ENCODE peak calls at places on chromosomes 16 and 17, in four cellular contexts. G is body of pancreas, V is upper lobe of right lung, Z is tibial nerve. M is an unnamed sample.

GRCh38 chr16:22684282-22685161 is 129.4 kb upstream of the HS3ST2 start:
- DNase-seq in Z (no peak), G (no peak), V (no peak), M (no peak)

GRCh38 chr17:72097144-72097543 is 23.7 kb upstream of the SOX9 start:
- DNase-seq in Z (no peak), V (no peak), G (no peak), M (no peak)

GRCh38 chr16:4677390-4677789 is 16.0 kb upstream of the NUDT16L1 start:
- DNase-seq in V (peak), Z (no peak), G (no peak), M (no peak)

GRCh38 chr16:49350265-49351103 is 23.1 kb upstream of the C16orf78 start:
- DNase-seq in V (peak), Z (peak), G (peak), M (peak)

GRCh38 chr16:28990375-28991040 is 5.7 kb downstream of the LAT start:
- DNase-seq in Z (no peak), G (no peak), V (no peak), M (no peak)

GRCh38 chr16:30372037-30372712 is 1.9 kb upstream of the TBC1D10B start:
- DNase-seq in G (no peak), Z (no peak), V (no peak), M (no peak)

GRCh38 chr17:1019451-1019850 is 22.5 kb downstream of the TIMM22 start:
- DNase-seq in V (no peak), Z (no peak), G (no peak), M (no peak)

GRCh38 chr16:53501216-53501859 is 1.7 kb downstream of the AKTIP start:
- DNase-seq in Z (no peak), G (no peak), V (no peak), M (no peak)

GRCh38 chr17:66920426-66920825 is 44.1 kb upstream of the CACNG4 start:
- DNase-seq in V (peak), G (no peak), Z (no peak), M (no peak)

GRCh38 chr16:23025692-23026305 is 123.5 kb downstream of the USP31 start:
- DNase-seq in G (no peak), Z (no peak), V (no peak), M (no peak)

GRCh38 chr16:88527186-88527936 is 42.8 kb upstream of the ZC3H18 start:
- DNase-seq in Z (peak), G (peak), V (peak), M (peak)

GRCh38 chr16:86946396-86946795 is 368.0 kb downstream of the FOXL1 start:
- DNase-seq in Z (no peak), V (peak), G (no peak), M (peak)

GRCh38 chr17:64747938-64748540 is 85.9 kb upstream of the SMURF2 start:
- DNase-seq in G (no peak), V (no peak), Z (no peak), M (no peak)

GRCh38 chr17:73420897-73421296 is 109.1 kb upstream of the CDC42EP4 start:
- DNase-seq in G (no peak), Z (no peak), V (no peak), M (no peak)

GRCh38 chr16:46918905-46919792 is 35.0 kb downstream of the GPT2 start:
- DNase-seq in Z (no peak), V (no peak), G (peak), M (no peak)

DNA sequence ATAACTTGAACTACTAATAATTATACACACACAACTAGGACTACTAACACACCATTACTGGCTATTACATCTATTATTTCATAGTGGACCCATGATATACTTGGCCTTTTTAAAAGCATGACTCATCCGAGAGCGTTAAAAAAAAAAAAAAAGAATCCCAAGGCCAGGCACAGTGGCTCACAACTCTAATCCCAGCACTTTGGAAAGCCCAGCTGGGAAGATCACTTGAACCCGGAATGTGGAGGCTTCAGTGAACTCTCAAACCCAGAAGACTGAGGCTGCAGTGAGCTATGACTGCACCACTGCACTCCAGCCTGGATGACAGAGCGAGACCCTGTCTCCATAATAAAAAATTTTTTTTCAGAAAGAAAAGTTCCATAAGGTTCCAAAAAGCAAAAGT is 3.1 kb downstream of the GLG1 start:
- DNase-seq in G (no peak), Z (no peak), V (no peak), M (no peak)
- H3K27ac ChIP-seq in G (no peak), Z (no peak), V (no peak), M (no peak)

GRCh38 chr16:19980866-19981265 is 92.8 kb downstream of the GPR139 start:
- DNase-seq in G (peak), V (no peak), Z (no peak), M (no peak)
- TF ChIP-seq CTCF in G (peak), V (peak), Z (no peak), M (no peak)

DNA sequence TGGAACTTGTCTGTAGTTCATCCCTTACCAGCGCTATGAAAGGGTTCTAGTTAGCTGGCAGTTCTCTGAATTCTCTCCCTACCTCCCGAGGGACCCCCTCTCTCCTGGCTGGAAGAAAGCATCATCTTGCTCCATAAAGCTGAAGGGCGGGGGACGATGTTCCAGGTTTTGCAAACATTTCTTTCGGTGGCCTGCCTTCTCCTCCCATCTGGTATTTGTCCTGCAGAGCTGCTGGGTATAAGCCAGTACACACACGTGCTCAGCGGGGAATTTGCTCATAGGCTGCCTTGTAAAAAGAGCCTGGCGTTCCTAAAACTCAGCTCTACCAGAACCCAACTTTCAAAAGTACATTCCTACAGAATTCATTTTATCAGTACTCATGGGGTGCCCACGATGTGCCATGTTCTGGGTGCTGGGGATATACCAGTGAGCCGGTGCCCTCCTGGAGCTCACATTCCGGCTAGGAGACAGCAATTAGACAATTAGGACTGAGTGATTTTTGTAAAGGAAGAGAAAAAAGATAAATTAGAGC is 616 bp upstream of the MRPL58 start:
- DNase-seq in V (no peak), Z (peak), G (peak), M (peak)
- H3K27ac ChIP-seq in V (peak), Z (peak), G (peak), M (peak)

GRCh38 chr16:3606441-3606840 is 5.0 kb downstream of the SLX4 start:
- DNase-seq in V (peak), G (no peak), Z (no peak), M (peak)
- TF ChIP-seq CTCF in V (no peak), G (no peak), Z (no peak), M (no peak)

DNA sequence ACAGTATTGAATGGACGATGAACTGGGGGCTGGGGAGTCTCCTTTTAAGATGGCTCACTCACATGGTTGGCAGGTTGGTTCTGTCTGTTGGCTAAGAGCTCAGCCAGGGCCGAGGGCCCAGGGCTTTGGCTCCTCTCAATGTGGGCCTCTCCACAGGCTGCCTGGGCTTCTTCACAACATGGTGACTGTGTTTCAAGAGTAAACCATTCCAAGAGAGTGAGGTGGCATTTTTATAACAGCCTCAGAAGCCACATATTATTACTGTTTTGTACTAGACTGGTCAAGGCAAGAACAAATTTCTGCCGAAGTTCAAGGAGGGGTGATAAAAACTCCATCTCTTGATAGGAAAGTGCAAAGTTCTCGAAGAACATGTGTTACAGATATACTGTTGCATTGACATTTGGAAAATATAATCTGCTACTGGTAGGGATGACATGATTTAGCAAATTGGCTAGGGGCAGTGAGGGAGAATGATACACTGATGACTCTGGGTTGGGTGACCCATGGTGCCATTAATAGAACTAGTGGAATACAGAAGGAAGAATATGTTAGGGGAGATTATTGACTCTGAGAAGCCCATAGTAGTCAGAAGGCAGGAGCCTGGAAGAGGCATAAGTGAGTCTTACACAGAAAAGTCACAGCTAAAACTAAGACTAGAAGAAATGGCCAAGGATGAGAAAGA is 13.7 kb downstream of the KRABD2 start:
- DNase-seq in G (no peak), V (no peak), Z (no peak), M (no peak)
- H3K27ac ChIP-seq in G (no peak), V (no peak), Z (no peak), M (no peak)

DNA sequence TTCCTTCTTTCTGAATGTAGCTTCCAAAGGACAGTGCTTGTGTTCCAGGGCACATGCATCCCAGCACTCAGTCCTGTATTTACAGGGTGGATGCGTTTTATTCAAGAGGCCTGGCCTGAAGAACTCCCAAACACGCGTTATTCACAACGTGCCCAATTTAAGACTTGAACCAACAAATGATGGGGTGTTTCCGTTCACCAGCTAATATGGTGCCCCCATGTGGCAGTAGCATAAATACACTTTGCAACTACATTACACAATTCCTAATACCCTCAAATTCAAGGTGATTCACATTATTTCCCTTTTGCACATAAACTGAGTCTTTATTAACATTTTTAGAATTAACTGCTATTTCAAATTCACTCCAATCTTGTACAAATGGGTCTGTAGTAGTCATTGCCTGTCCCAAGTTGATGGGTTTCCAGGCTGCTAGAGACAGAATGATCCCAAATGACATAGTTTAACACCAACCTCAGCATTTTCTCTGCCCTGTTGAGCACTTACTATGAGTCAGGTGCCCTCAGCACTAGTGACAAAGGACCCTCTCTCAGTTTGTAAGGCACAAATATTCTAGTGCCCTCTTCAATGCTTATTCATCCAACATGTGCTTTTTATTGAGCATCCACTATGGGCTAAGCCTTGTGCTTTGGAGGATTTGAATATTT is 26.9 kb downstream of the HSD17B2 start:
- DNase-seq in V (no peak), G (peak), Z (no peak), M (no peak)
- TF ChIP-seq CTCF in V (peak), G (peak), Z (peak), M (peak)

GRCh38 chr17:39626171-39626670 is 531 bp upstream of the PPP1R1B start:
- DNase-seq in G (no peak), Z (no peak), V (no peak), M (no peak)
- H3K27ac ChIP-seq in G (peak), Z (no peak), V (no peak), M (peak)

GRCh38 chr17:28390984-28391383 is 15.0 kb downstream of the SLC46A1 start:
- DNase-seq in G (no peak), V (no peak), Z (no peak), M (no peak)

GRCh38 chr17:28390123-28390522 is 15.9 kb downstream of the SLC46A1 start:
- DNase-seq in Z (no peak), G (no peak), V (no peak), M (no peak)

GRCh38 chr17:28391401-28391800 is 14.6 kb downstream of the SLC46A1 start:
- DNase-seq in V (no peak), Z (no peak), G (no peak), M (no peak)

GRCh38 chr17:28392491-28392890 is 13.5 kb downstream of the SLC46A1 start:
- DNase-seq in V (no peak), G (no peak), Z (no peak), M (no peak)

GRCh38 chr17:28390563-28390962 is 15.4 kb downstream of the SLC46A1 start:
- DNase-seq in Z (no peak), G (no peak), V (no peak), M (no peak)
- TF ChIP-seq CTCF in Z (no peak), G (no peak), V (no peak), M (no peak)

GRCh38 chr16:2973605-2974318 is 4.6 kb downstream of the PAQR4 start:
- DNase-seq in G (no peak), V (no peak), Z (no peak), M (no peak)
- H3K27ac ChIP-seq in G (no peak), V (no peak), Z (no peak), M (peak)

M was measured in dorsolateral prefrontal cortex.